ENCODE peak calls at places on chromosomes 6 and 20, in eight cellular contexts. One of them, this sample, is unnamed. For H3K4me1, the result is how much of the 10 kb centered on the place peaks cover.

GRCh38 chr20:10961651-10962288 is 288.0 kb upstream of the JAG1 start:
- DNase-seq in stomach: no peak
- DNase-seq in pancreas: no peak
- DNase-seq in H9: no peak
- DNase-seq in colonic mucosa: no peak
- DNase-seq in CD8-positive, alpha-beta T cell: no peak
- DNase-seq in breast epithelium: no peak
- DNase-seq in ovary: no peak
- DNase-seq in this sample: no peak

GRCh38 chr6:133436652-133437051 is 195.5 kb downstream of the EYA4 start:
- DNase-seq in CD8-positive, alpha-beta T cell: no peak
- DNase-seq in breast epithelium: no peak
- DNase-seq in H9: no peak
- DNase-seq in stomach: no peak
- DNase-seq in pancreas: no peak
- DNase-seq in ovary: no peak
- DNase-seq in colonic mucosa: no peak
- DNase-seq in this sample: no peak

GRCh38 chr20:20480689-20481088 is 112.8 kb downstream of the INSM1 start:
- DNase-seq in colonic mucosa: no peak
- DNase-seq in stomach: no peak
- DNase-seq in ovary: no peak
- DNase-seq in CD8-positive, alpha-beta T cell: no peak
- DNase-seq in pancreas: no peak
- DNase-seq in H9: no peak
- DNase-seq in breast epithelium: no peak
- DNase-seq in this sample: no peak

GRCh38 chr6:50049829-50050228 is at the start of gene DEFB112:
- DNase-seq in pancreas: no peak
- DNase-seq in breast epithelium: no peak
- DNase-seq in H9: no peak
- DNase-seq in CD8-positive, alpha-beta T cell: no peak
- DNase-seq in colonic mucosa: no peak
- DNase-seq in ovary: no peak
- DNase-seq in stomach: no peak
- DNase-seq in this sample: no peak

GRCh38 chr20:11921326-11921725 is 3.6 kb downstream of the BTBD3 start:
- DNase-seq in CD8-positive, alpha-beta T cell: no peak
- DNase-seq in stomach: no peak
- DNase-seq in breast epithelium: no peak
- DNase-seq in pancreas: no peak
- DNase-seq in ovary: no peak
- DNase-seq in H9: no peak
- DNase-seq in colonic mucosa: no peak
- DNase-seq in this sample: no peak

GRCh38 chr6:75098709-75099108 is 107.1 kb downstream of the COL12A1 start:
- DNase-seq in H9: no peak
- DNase-seq in pancreas: no peak
- DNase-seq in breast epithelium: no peak
- DNase-seq in stomach: peak
- DNase-seq in colonic mucosa: peak
- DNase-seq in ovary: peak
- DNase-seq in CD8-positive, alpha-beta T cell: no peak
- DNase-seq in this sample: peak

GRCh38 chr6:67757465-67758033 is 877.5 kb upstream of the ADGRB3 start:
- DNase-seq in pancreas: no peak
- DNase-seq in ovary: no peak
- DNase-seq in H9: no peak
- DNase-seq in colonic mucosa: no peak
- DNase-seq in CD8-positive, alpha-beta T cell: no peak
- DNase-seq in breast epithelium: no peak
- DNase-seq in stomach: no peak
- DNase-seq in this sample: no peak

GRCh38 chr6:45679631-45680030 is 301.9 kb upstream of the SUPT3H start:
- DNase-seq in CD8-positive, alpha-beta T cell: no peak
- DNase-seq in H9: no peak
- DNase-seq in stomach: no peak
- DNase-seq in breast epithelium: no peak
- DNase-seq in ovary: no peak
- DNase-seq in pancreas: no peak
- DNase-seq in colonic mucosa: no peak
- DNase-seq in this sample: no peak

GRCh38 chr6:132404330-132404729 is 3.1 kb upstream of the MOXD1 start:
- DNase-seq in colonic mucosa: no peak
- DNase-seq in H9: no peak
- DNase-seq in stomach: no peak
- DNase-seq in ovary: no peak
- DNase-seq in pancreas: no peak
- DNase-seq in CD8-positive, alpha-beta T cell: no peak
- DNase-seq in breast epithelium: no peak
- DNase-seq in this sample: no peak

GRCh38 chr6:31659649-31660223 is 842 bp downstream of the C6orf47 start:
- DNase-seq in pancreas: no peak
- DNase-seq in ovary: no peak
- DNase-seq in breast epithelium: no peak
- DNase-seq in H9: no peak
- DNase-seq in colonic mucosa: no peak
- DNase-seq in stomach: no peak
- DNase-seq in CD8-positive, alpha-beta T cell: no peak
- DNase-seq in this sample: no peak

GRCh38 chr6:142744836-142745235 is 200.1 kb downstream of the HIVEP2 start:
- DNase-seq in stomach: no peak
- DNase-seq in breast epithelium: no peak
- DNase-seq in CD8-positive, alpha-beta T cell: no peak
- DNase-seq in H9: no peak
- DNase-seq in pancreas: no peak
- DNase-seq in ovary: no peak
- DNase-seq in colonic mucosa: no peak
- DNase-seq in this sample: no peak

GRCh38 chr20:58018590-58018989 is 209.9 kb downstream of the ANKRD60 start:
- DNase-seq in ovary: no peak
- DNase-seq in pancreas: no peak
- DNase-seq in CD8-positive, alpha-beta T cell: no peak
- DNase-seq in stomach: no peak
- DNase-seq in breast epithelium: no peak
- DNase-seq in H9: peak
- DNase-seq in colonic mucosa: no peak
- DNase-seq in this sample: no peak
- TF ChIP-seq CTCF in ovary: no peak
- TF ChIP-seq CTCF in pancreas: no peak
- TF ChIP-seq CTCF in CD8-positive, alpha-beta T cell: no peak
- TF ChIP-seq CTCF in stomach: no peak
- TF ChIP-seq CTCF in breast epithelium: no peak
- TF ChIP-seq CTCF in H9: no peak
- TF ChIP-seq CTCF in colonic mucosa: no peak
- TF ChIP-seq CTCF in this sample: no peak

DNA sequence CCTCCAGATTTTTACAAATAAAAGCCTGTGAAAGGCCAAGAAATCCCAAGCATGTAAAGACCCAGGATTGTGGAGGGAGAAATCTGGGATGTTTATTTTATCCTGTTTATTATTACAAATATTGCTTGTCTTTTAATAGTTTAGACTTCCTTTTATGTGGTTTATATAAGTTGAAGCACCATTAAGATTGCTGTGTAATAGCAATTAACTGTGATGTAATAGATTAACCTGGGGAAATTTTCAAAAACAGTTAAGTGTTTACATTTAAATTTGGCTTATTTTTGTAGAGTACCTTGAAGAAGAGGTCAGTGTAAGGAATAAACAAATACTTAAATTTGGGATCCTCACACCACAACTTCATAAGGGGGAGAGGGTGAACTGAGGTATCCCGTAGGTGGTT is 27.0 kb downstream of the VAPB start:
- DNase-seq in pancreas: no peak
- DNase-seq in stomach: no peak
- DNase-seq in CD8-positive, alpha-beta T cell: no peak
- DNase-seq in H9: no peak
- DNase-seq in ovary: no peak
- DNase-seq in breast epithelium: no peak
- DNase-seq in colonic mucosa: no peak
- DNase-seq in this sample: no peak
- H3K27ac ChIP-seq in pancreas: no peak
- H3K27ac ChIP-seq in stomach: no peak
- H3K27ac ChIP-seq in CD8-positive, alpha-beta T cell: peak
- H3K27ac ChIP-seq in H9: no peak
- H3K27ac ChIP-seq in ovary: no peak
- H3K27ac ChIP-seq in breast epithelium: no peak
- H3K27ac ChIP-seq in colonic mucosa: no peak
- H3K27ac ChIP-seq in this sample: no peak

GRCh38 chr20:32203556-32204484 is 3.7 kb downstream of the PLAGL2 start:
- DNase-seq in ovary: no peak
- DNase-seq in CD8-positive, alpha-beta T cell: no peak
- DNase-seq in breast epithelium: no peak
- DNase-seq in pancreas: no peak
- DNase-seq in colonic mucosa: no peak
- DNase-seq in H9: no peak
- DNase-seq in stomach: peak
- DNase-seq in this sample: no peak

GRCh38 chr20:32206383-32207210 is 946 bp downstream of the PLAGL2 start:
- DNase-seq in H9: no peak
- DNase-seq in ovary: no peak
- DNase-seq in pancreas: no peak
- DNase-seq in breast epithelium: no peak
- DNase-seq in CD8-positive, alpha-beta T cell: no peak
- DNase-seq in stomach: no peak
- DNase-seq in colonic mucosa: no peak
- DNase-seq in this sample: no peak

GRCh38 chr20:32207211-32207625 is 325 bp downstream of the PLAGL2 start:
- DNase-seq in pancreas: no peak
- DNase-seq in CD8-positive, alpha-beta T cell: no peak
- DNase-seq in breast epithelium: no peak
- DNase-seq in stomach: no peak
- DNase-seq in H9: no peak
- DNase-seq in colonic mucosa: no peak
- DNase-seq in ovary: no peak
- DNase-seq in this sample: no peak

GRCh38 chr20:32204485-32205115 is 2.9 kb downstream of the PLAGL2 start:
- DNase-seq in CD8-positive, alpha-beta T cell: no peak
- DNase-seq in ovary: no peak
- DNase-seq in stomach: no peak
- DNase-seq in colonic mucosa: no peak
- DNase-seq in pancreas: no peak
- DNase-seq in H9: no peak
- DNase-seq in breast epithelium: no peak
- DNase-seq in this sample: no peak

DNA sequence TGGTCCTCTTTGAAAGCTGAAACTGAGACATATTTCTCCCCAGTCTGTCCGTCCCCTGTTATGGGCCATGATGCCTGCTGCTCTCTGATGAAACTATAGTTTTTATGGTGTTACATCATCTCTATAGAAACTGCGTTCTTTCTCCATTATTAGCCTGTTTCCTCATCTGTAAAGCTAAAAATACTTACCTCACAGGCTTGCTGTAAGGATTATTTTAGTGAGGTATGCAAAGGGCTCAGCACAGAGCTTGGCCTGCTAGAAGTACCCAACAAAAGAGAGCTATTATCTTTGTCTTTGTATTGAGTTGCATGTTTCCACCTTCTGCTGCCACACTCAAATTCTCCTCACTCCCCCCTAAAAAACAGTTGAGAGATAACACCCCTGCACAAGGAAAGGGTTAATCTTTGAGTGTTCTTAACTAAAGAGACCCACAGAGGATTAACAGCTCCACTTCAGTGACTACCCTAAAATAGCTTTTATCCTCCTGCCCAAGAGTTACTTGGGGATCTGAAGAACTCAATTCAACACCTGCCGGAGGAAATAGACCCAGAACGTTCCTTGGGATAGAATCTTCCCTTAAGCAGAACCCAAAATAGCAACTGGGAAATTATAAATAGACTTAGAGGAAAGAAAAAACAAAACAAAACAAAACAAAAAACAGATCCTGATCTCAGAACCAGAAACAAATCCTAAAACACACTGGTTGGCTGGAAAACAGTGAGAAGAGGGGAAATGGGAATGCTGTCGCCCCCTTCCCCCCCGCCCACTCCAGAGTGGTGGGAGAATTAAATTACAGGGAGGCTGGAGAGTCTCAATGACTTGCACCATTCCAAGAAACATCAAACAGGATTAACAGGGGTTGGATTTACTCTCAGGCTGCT is 1.8 kb downstream of the PLAGL2 start:
- DNase-seq in H9: no peak
- DNase-seq in colonic mucosa: no peak
- DNase-seq in stomach: no peak
- DNase-seq in pancreas: no peak
- DNase-seq in ovary: no peak
- DNase-seq in breast epithelium: no peak
- DNase-seq in CD8-positive, alpha-beta T cell: no peak
- DNase-seq in this sample: no peak
- H3K4me1 ChIP-seq in H9: under half
- H3K4me1 ChIP-seq in colonic mucosa: under half
- H3K4me1 ChIP-seq in stomach: half or more
- H3K4me1 ChIP-seq in pancreas: under half
- H3K4me1 ChIP-seq in ovary: under half
- H3K4me1 ChIP-seq in breast epithelium: under half
- H3K4me1 ChIP-seq in CD8-positive, alpha-beta T cell: half or more
- H3K4me1 ChIP-seq in this sample: half or more

GRCh38 chr6:55448446-55448845 is 121.2 kb downstream of the GFRAL start:
- DNase-seq in pancreas: no peak
- DNase-seq in breast epithelium: no peak
- DNase-seq in CD8-positive, alpha-beta T cell: no peak
- DNase-seq in ovary: no peak
- DNase-seq in stomach: no peak
- DNase-seq in colonic mucosa: no peak
- DNase-seq in H9: no peak
- DNase-seq in this sample: no peak

GRCh38 chr6:55450007-55450406 is 122.7 kb downstream of the GFRAL start:
- DNase-seq in CD8-positive, alpha-beta T cell: no peak
- DNase-seq in ovary: no peak
- DNase-seq in H9: no peak
- DNase-seq in breast epithelium: no peak
- DNase-seq in stomach: no peak
- DNase-seq in colonic mucosa: no peak
- DNase-seq in pancreas: no peak
- DNase-seq in this sample: no peak

GRCh38 chr6:55443238-55444134 is 116.2 kb downstream of the GFRAL start:
- DNase-seq in CD8-positive, alpha-beta T cell: no peak
- DNase-seq in breast epithelium: no peak
- DNase-seq in pancreas: no peak
- DNase-seq in colonic mucosa: no peak
- DNase-seq in stomach: no peak
- DNase-seq in ovary: no peak
- DNase-seq in H9: no peak
- DNase-seq in this sample: no peak

GRCh38 chr6:55449219-55449618 is 122.0 kb downstream of the GFRAL start:
- DNase-seq in breast epithelium: no peak
- DNase-seq in CD8-positive, alpha-beta T cell: no peak
- DNase-seq in stomach: no peak
- DNase-seq in H9: peak
- DNase-seq in colonic mucosa: no peak
- DNase-seq in ovary: no peak
- DNase-seq in pancreas: no peak
- DNase-seq in this sample: no peak

DNA sequence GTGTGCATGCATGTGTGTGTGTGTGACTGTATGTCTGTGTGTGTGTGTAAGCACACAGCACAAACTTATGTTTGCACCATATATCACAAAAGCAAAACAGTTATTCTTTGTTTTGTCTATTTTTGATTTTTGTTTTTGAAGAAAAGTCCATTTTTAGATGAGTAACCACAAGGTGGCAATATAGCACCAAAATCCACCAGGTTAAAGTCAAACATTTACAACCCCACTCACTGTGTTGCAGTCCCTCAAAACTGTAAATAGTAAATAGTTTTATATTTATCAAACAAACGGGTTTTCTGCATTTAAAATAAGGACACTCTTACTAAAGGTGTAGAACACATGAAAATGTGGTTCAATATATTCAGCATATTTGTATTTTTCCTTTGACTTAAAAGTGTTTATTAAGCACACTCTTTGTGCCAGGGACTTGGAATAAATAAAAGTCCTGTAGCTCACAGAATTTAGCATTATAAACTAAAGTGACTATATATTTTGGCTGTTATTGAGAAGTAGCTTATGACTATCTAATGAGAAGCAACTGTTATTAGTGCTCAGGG is 118.5 kb downstream of the GFRAL start:
- DNase-seq in pancreas: no peak
- DNase-seq in ovary: no peak
- DNase-seq in stomach: no peak
- DNase-seq in H9: no peak
- DNase-seq in breast epithelium: no peak
- DNase-seq in CD8-positive, alpha-beta T cell: no peak
- DNase-seq in colonic mucosa: no peak
- DNase-seq in this sample: no peak
- TF ChIP-seq CTCF in pancreas: no peak
- TF ChIP-seq CTCF in ovary: peak
- TF ChIP-seq CTCF in stomach: peak
- TF ChIP-seq CTCF in H9: peak
- TF ChIP-seq CTCF in breast epithelium: peak
- TF ChIP-seq CTCF in CD8-positive, alpha-beta T cell: peak
- TF ChIP-seq CTCF in colonic mucosa: no peak
- TF ChIP-seq CTCF in this sample: peak

This sample was measured in psoas muscle.